ENCODE peak calls at places on chromosomes 5 and 9, in ten cellular contexts. L, Z, Q, U, C, N, T, A, V and M are unnamed samples. For H3K4me1, the result is how much of the 10 kb centered on the place peaks cover.

GRCh38 chr5:172646716-172647285 is 5.7 kb downstream of the NEURL1B start:
- DNase-seq in L (no peak), Z (no peak), Q (no peak), U (peak), C (peak), N (no peak), T (peak), A (peak), V (peak), M (peak)

GRCh38 chr5:20833081-20833627 is 845.2 kb upstream of the CDH18 start:
- DNase-seq in L (no peak), Z (no peak), Q (no peak), U (no peak), C (no peak), N (no peak), T (peak), A (no peak), V (no peak), M (no peak)

GRCh38 chr9:130947618-130948140 is 8.6 kb upstream of the FIBCD1 start:
- DNase-seq in L (no peak), Z (no peak), Q (no peak), U (no peak), C (no peak), N (no peak), T (no peak), A (no peak), V (no peak), M (no peak)

GRCh38 chr5:77418162-77418561 is 74.0 kb downstream of the WDR41 start:
- DNase-seq in L (no peak), Z (no peak), Q (no peak), U (no peak), C (no peak), N (no peak), T (no peak), A (no peak), V (peak), M (no peak)

GRCh38 chr9:37410969-37411785 is 11.3 kb upstream of the GRHPR start:
- DNase-seq in L (no peak), Z (no peak), Q (no peak), U (peak), C (peak), N (no peak), T (peak), A (no peak), V (no peak), M (no peak)

GRCh38 chr9:2494571-2494970 is 127.0 kb upstream of the VLDLR start:
- DNase-seq in L (no peak), Z (no peak), Q (no peak), U (peak), C (no peak), N (no peak), T (no peak), A (no peak), V (no peak), M (no peak)

GRCh38 chr9:121823451-121824169 is 172.2 kb downstream of the DAB2IP start:
- DNase-seq in L (no peak), Z (no peak), Q (no peak), U (no peak), C (no peak), N (no peak), T (no peak), A (no peak), V (no peak), M (no peak)

GRCh38 chr5:90289837-90290236 is 119.7 kb downstream of the CETN3 start:
- DNase-seq in L (no peak), Z (no peak), Q (no peak), U (no peak), C (no peak), N (no peak), T (no peak), A (no peak), V (no peak), M (no peak)

GRCh38 chr9:136119259-136120118 is 814 bp upstream of the TMEM250 start:
- DNase-seq in L (no peak), Z (peak), Q (no peak), U (peak), C (peak), N (no peak), T (peak), A (peak), V (peak), M (peak)

GRCh38 chr5:14713476-14714384 is 49.2 kb downstream of the OTULIN start:
- DNase-seq in L (no peak), Z (no peak), Q (no peak), U (no peak), C (no peak), N (no peak), T (no peak), A (no peak), V (no peak), M (no peak)

GRCh38 chr5:144972317-144972716 is 801.6 kb downstream of the KCTD16 start:
- DNase-seq in L (no peak), Z (no peak), Q (no peak), U (no peak), C (no peak), N (no peak), T (no peak), A (no peak), V (no peak), M (no peak)

GRCh38 chr5:121698690-121699089 is 153.0 kb upstream of the FTMT start:
- DNase-seq in L (no peak), Z (no peak), Q (no peak), U (no peak), C (no peak), N (no peak), T (peak), A (no peak), V (no peak), M (no peak)

GRCh38 chr5:123429993-123430392 is 6.8 kb upstream of the CEP120 start:
- DNase-seq in L (no peak), Z (no peak), Q (no peak), U (peak), C (no peak), N (no peak), T (no peak), A (no peak), V (no peak), M (no peak)

GRCh38 chr9:136740971-136741884 is 1.5 kb downstream of the LCN10 start:
- DNase-seq in L (no peak), Z (no peak), Q (no peak), U (peak), C (no peak), N (no peak), T (no peak), A (no peak), V (peak), M (no peak)

GRCh38 chr9:37952731-37953130 is 48.8 kb upstream of the SLC25A51 start:
- DNase-seq in L (no peak), Z (no peak), Q (no peak), U (peak), C (no peak), N (no peak), T (no peak), A (no peak), V (no peak), M (no peak)

GRCh38 chr9:17988489-17988888 is 409.6 kb downstream of the SH3GL2 start:
- DNase-seq in L (no peak), Z (no peak), Q (no peak), U (no peak), C (no peak), N (no peak), T (no peak), A (no peak), V (no peak), M (no peak)

GRCh38 chr5:121366515-121366914 is 485.2 kb upstream of the FTMT start:
- DNase-seq in L (no peak), Z (no peak), Q (no peak), U (peak), C (no peak), N (no peak), T (no peak), A (no peak), V (no peak), M (no peak)

GRCh38 chr9:15837079-15837679 is 284.3 kb downstream of the CCDC171 start:
- DNase-seq in L (no peak), Z (no peak), Q (peak), U (peak), C (peak), N (peak), T (peak), A (no peak), V (peak), M (peak)

GRCh38 chr5:322281-322941 is 897 bp downstream of the AHRR start:
- DNase-seq in L (no peak), Z (no peak), Q (no peak), U (peak), C (no peak), N (no peak), T (no peak), A (no peak), V (peak), M (no peak)

GRCh38 chr5:172801184-172801671 is 30.2 kb upstream of the DUSP1 start:
- DNase-seq in L (no peak), Z (no peak), Q (no peak), U (peak), C (no peak), N (no peak), T (peak), A (no peak), V (no peak), M (no peak)

GRCh38 chr9:34437006-34437925 is 21.1 kb downstream of the FAM219A start:
- DNase-seq in L (peak), Z (peak), Q (peak), U (peak), C (peak), N (peak), T (peak), A (peak), V (peak), M (peak)

DNA sequence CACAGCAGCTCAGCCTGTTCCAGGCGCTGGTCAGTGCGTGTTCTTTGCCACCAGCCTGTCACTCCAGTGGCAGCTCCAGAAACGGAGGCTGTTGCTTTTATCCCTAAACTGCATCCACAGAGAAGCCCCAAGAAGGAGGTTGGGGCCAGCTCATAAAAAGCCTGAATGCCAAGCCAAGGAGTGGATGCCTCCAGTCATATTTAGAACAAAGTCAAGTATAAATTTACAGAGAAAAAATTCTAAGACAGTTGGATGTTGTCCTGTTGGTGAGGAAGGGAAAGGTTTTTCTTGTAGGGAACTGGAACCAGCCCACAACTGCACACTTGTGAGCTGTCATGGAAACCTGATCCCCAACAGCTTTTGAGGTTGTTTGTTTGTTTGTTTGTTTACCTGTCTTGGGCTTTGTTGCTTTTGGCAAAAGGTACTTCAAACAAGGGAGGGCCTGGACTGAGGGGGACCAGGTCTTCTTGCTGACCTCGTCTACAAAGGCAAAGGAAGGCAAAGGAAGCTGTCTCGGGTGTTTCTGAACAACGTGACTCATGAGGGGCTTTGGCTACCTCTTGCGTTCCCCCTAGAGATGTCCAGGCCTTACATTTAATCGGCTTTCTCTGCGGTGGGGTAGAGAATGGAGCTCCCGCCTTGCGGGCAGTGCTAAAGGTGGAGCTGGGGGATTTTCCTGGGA is 36.7 kb downstream of the OLFML2A start:
- DNase-seq in L (no peak), Z (no peak), Q (no peak), U (no peak), C (no peak), N (no peak), T (no peak), A (no peak), V (no peak), M (no peak)
- H3K4me1 ChIP-seq in L (under half), Z (under half), Q (under half), U (under half), C (under half), N (under half), T (under half), A (under half), V (under half), M (under half)

DNA sequence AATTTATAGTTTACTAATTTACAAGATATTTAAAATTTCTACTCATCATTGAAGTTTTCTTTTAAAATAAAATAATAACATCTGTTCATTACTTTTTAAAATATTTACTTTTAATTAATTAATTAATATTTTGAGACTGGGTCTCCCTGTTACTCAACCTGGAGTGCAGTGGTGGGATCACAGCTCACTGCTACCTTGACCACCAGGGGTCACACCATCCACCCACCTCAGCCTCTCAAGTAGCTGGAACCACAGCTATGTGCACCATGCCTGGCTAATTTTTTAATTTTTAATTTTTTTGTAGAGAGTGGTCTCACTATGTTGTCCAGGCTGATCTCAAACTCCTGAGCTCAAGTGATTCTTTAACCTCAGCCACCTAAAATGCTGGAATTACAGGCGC is 1013.6 kb downstream of the CDH9 start:
- DNase-seq in L (no peak), Z (no peak), Q (no peak), U (no peak), C (peak), N (no peak), T (no peak), A (no peak), V (no peak), M (no peak)
- H3K4me3 ChIP-seq in L (no peak), Z (no peak), Q (no peak), U (no peak), C (no peak), N (no peak), T (no peak), A (no peak), V (no peak), M (no peak)

DNA sequence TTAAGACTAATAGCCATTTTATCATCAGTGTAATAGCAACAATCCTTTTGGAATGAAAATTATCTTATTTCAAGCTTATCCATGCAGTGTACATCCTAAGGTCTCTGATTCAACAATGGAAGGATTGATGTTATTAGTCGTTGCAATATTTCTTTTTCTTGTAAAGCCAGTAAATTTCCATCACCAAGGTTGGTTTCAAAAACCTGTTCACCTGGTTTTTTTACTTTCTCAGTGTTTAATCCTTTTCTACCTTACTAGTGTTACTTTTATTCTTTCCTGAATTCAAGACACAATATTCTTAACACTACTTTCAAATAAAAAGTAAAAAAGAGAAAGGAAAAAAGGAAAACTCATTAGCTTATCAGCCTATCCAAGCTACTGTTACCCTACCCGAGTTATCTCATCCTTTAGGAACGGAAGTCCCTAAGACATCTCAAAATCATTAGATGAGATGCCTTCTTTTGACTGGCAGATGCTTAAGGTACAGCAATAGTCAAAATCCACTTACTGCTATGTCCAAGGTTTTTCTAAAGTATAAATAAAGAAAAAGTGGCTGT is 5.4 kb downstream of the ZFR start:
- DNase-seq in L (no peak), Z (no peak), Q (no peak), U (no peak), C (no peak), N (no peak), T (no peak), A (no peak), V (no peak), M (no peak)
- H3K4me1 ChIP-seq in L (under half), Z (half or more), Q (under half), U (under half), C (under half), N (under half), T (under half), A (half or more), V (under half), M (under half)

GRCh38 chr9:93059097-93059959 is 827 bp downstream of the SUSD3 start:
- DNase-seq in L (no peak), Z (no peak), Q (peak), U (no peak), C (no peak), N (no peak), T (peak), A (peak), V (no peak), M (no peak)
- H3K4me3 ChIP-seq in L (peak), Z (peak), Q (peak), U (no peak), C (peak), N (no peak), T (peak), A (peak), V (peak), M (peak)

GRCh38 chr5:138459311-138459710 is 6.0 kb upstream of the EGR1 start:
- DNase-seq in L (peak), Z (no peak), Q (peak), U (no peak), C (no peak), N (no peak), T (no peak), A (peak), V (no peak), M (peak)
- H3K4me1 ChIP-seq in L (under half), Z (under half), Q (under half), U (under half), C (under half), N (under half), T (under half), A (under half), V (under half), M (under half)

GRCh38 chr5:63070001-63070400 is 491.4 kb downstream of the LRRC70 start:
- DNase-seq in L (no peak), Z (no peak), Q (no peak), U (no peak), C (peak), N (no peak), T (no peak), A (no peak), V (no peak), M (no peak)
- H3K4me3 ChIP-seq in L (no peak), Z (no peak), Q (no peak), U (no peak), C (no peak), N (no peak), T (no peak), A (no peak), V (no peak), M (no peak)

GRCh38 chr5:132492386-132492785 is 1.8 kb upstream of the IRF1 start:
- DNase-seq in L (no peak), Z (no peak), Q (no peak), U (no peak), C (no peak), N (no peak), T (no peak), A (peak), V (no peak), M (no peak)
- H3K4me1 ChIP-seq in L (half or more), Z (under half), Q (under half), U (under half), C (under half), N (half or more), T (half or more), A (under half), V (under half), M (under half)

DNA sequence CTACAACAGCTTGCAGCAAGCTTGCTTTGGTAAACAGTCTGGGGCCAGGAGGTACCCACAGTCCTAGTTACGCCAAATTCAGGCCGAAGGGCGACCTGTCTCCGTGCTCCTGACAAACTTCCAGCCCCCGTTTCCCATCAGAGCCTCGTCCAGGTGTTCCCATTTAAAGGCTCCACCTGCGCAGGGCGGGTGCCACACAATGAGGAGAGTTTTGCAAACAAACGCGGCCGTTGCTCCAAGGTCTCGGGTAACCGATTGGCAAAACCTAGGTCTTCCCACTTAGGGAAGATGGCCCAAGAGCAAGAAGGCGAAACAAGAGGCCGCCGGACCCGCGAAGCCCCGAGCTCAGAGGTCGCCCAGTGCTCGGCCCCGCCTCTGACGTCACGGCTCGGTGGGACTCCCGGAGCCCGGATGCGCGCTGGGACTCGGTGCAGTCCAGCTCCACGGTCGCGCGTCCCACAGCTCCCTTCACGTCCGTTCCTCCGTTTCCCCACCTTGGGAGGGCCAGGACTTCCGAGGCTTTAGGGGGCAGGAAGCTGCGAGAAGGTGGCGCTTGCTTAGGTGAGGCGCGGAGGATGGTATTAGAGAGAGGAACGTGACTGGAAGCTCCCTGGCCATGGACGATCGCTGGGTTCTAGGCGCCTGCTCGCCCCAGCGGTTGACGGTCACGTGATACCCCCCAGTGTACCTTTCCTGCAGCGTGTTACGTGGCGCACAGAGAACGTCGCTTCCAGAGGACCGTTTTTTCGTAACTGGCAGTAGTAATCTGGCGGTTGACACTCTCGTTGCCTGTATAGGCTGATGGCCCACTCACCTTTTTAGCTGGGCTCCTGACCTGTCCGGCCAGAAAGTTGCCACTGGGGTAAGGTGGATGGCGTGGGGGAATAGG is 41.8 kb upstream of the KDM4C start:
- DNase-seq in L (peak), Z (peak), Q (no peak), U (peak), C (no peak), N (no peak), T (no peak), A (peak), V (peak), M (peak)
- H3K4me3 ChIP-seq in L (peak), Z (peak), Q (no peak), U (peak), C (no peak), N (no peak), T (no peak), A (peak), V (peak), M (peak)

GRCh38 chr5:176606032-176606431 is 3.9 kb downstream of the GPRIN1 start:
- DNase-seq in L (no peak), Z (no peak), Q (no peak), U (no peak), C (no peak), N (no peak), T (peak), A (no peak), V (no peak), M (no peak)
- H3K4me1 ChIP-seq in L (under half), Z (under half), Q (under half), U (under half), C (under half), N (under half), T (under half), A (under half), V (under half), M (under half)